ENCODE peak calls at places on chromosomes 2 and 18, in seven cellular contexts. I is PC-9, A is GM13976, U is GM12865, N is PC-3, R is GM13977, Z is anterior cingulate cortex. H is an unnamed sample.

GRCh38 chr2:167787021-167787420 is 460.4 kb downstream of the STK39 start:
- DNase-seq in A (no peak), I (no peak), N (no peak), Z (no peak), R (no peak), U (no peak), H (no peak)

GRCh38 chr2:26475832-26476501 is 2.0 kb downstream of the OTOF start:
- DNase-seq in U (no peak), Z (no peak), A (no peak), I (no peak), R (no peak), N (no peak), H (no peak)

GRCh38 chr2:7887441-7887840 is 794.4 kb upstream of the ID2 start:
- DNase-seq in N (no peak), U (no peak), Z (no peak), A (no peak), R (no peak), I (no peak), H (no peak)

GRCh38 chr2:37230581-37230980 is 815 bp downstream of the CEBPZ start:
- DNase-seq in Z (no peak), N (peak), R (no peak), I (no peak), U (no peak), A (no peak), H (no peak)

GRCh38 chr2:218830526-218831306 is 887 bp downstream of the PRKAG3 start:
- DNase-seq in R (no peak), A (no peak), I (no peak), U (no peak), Z (no peak), N (no peak), H (no peak)

GRCh38 chr2:106107509-106108131 is 86.5 kb downstream of the UXS1 start:
- DNase-seq in I (no peak), Z (no peak), A (peak), U (peak), N (peak), R (peak), H (no peak)

GRCh38 chr18:65750421-65751144 is at the start of gene CDH7:
- DNase-seq in I (no peak), N (peak), R (no peak), A (no peak), Z (no peak), U (no peak), H (no peak)

GRCh38 chr2:136665741-136666140 is 99.6 kb upstream of the THSD7B start:
- DNase-seq in Z (no peak), N (no peak), U (no peak), A (no peak), I (no peak), R (no peak), H (no peak)

GRCh38 chr2:43430489-43430888 is 165.3 kb downstream of the THADA start:
- DNase-seq in A (no peak), Z (no peak), R (no peak), N (peak), I (no peak), U (no peak), H (no peak)

GRCh38 chr2:198102120-198102519 is 297.7 kb downstream of the PLCL1 start:
- DNase-seq in R (no peak), Z (no peak), I (no peak), A (no peak), U (no peak), N (no peak), H (no peak)

GRCh38 chr2:54092940-54093339 is 22.5 kb upstream of the ACYP2 start:
- DNase-seq in N (no peak), R (no peak), I (no peak), A (no peak), U (peak), Z (no peak), H (no peak)

GRCh38 chr2:241358470-241358869 is 2.4 kb downstream of the FARP2 start:
- DNase-seq in I (no peak), U (peak), R (peak), N (no peak), Z (no peak), A (peak), H (no peak)

GRCh38 chr18:9157806-9158205 is 21.2 kb downstream of the ANKRD12 start:
- DNase-seq in N (no peak), A (no peak), Z (no peak), U (no peak), R (no peak), I (no peak), H (no peak)

GRCh38 chr2:100935372-100935752 is 66.7 kb upstream of the RPL31 start:
- DNase-seq in I (no peak), N (no peak), U (no peak), A (no peak), R (no peak), Z (no peak), H (no peak)

GRCh38 chr18:35756506-35757117 is 175.1 kb downstream of the GALNT1 start:
- DNase-seq in Z (no peak), A (peak), U (peak), R (peak), N (peak), I (peak), H (peak)

GRCh38 chr2:65199891-65200290 is 27.7 kb upstream of the ACTR2 start:
- DNase-seq in R (no peak), U (no peak), I (no peak), Z (no peak), A (no peak), N (no peak), H (no peak)

GRCh38 chr2:201618744-201619654 is 24.3 kb downstream of the TMEM237 start:
- DNase-seq in R (no peak), A (peak), N (no peak), Z (peak), U (no peak), I (no peak), H (no peak)

GRCh38 chr18:13878858-13879257 is 36.5 kb downstream of the MC2R start:
- DNase-seq in Z (no peak), N (no peak), A (no peak), I (no peak), R (no peak), U (no peak), H (no peak)

GRCh38 chr2:234421-234820 is 29.4 kb downstream of the SH3YL1 start:
- DNase-seq in N (no peak), R (no peak), U (no peak), I (no peak), Z (no peak), A (no peak), H (no peak)

GRCh38 chr2:112920923-112921532 is 10.1 kb downstream of the IL37 start:
- DNase-seq in N (peak), U (no peak), A (no peak), R (no peak), Z (no peak), I (peak), H (no peak)

GRCh38 chr2:200814917-200815316 is 3.2 kb downstream of the BZW1 start:
- DNase-seq in R (no peak), I (no peak), N (no peak), Z (no peak), U (no peak), A (no peak), H (no peak)

GRCh38 chr2:190344275-190344827 is 962 bp downstream of the INPP1 start:
- DNase-seq in N (peak), A (peak), R (peak), Z (peak), U (peak), I (no peak), H (no peak)

GRCh38 chr2:2512931-2513330 is 181.9 kb upstream of the MYT1L start:
- DNase-seq in N (no peak), A (no peak), I (no peak), U (no peak), R (no peak), Z (no peak), H (no peak)

GRCh38 chr2:14422426-14422825 is 210.1 kb upstream of the LRATD1 start:
- DNase-seq in I (no peak), N (peak), U (no peak), A (no peak), Z (no peak), R (no peak), H (no peak)

GRCh38 chr2:38601061-38601460 is 1.7 kb downstream of the HNRNPLL start:
- DNase-seq in N (peak), A (no peak), R (no peak), U (no peak), I (no peak), Z (no peak), H (no peak)

GRCh38 chr18:79506191-79507075 is 110.7 kb downstream of the NFATC1 start:
- DNase-seq in A (no peak), N (no peak), U (no peak), R (no peak), I (no peak), Z (no peak), H (no peak)

GRCh38 chr2:207930747-207931146 is 94.6 kb downstream of the PLEKHM3 start:
- DNase-seq in N (peak), U (no peak), I (no peak), Z (no peak), A (no peak), R (no peak), H (no peak)

GRCh38 chr18:9848170-9848854 is 37.5 kb upstream of the TXNDC2 start:
- DNase-seq in A (no peak), U (no peak), R (no peak), N (no peak), Z (no peak), I (peak), H (no peak)

H was measured in T-helper 1 cell.